ENCODE peak calls at places on chromosomes 3 and 15, in six cellular contexts. One of them, this sample, is unnamed.

GRCh38 chr15:76345880-76346665 is 9.5 kb downstream of the ISL2 start:
- DNase-seq in astrocyte of the spinal cord: no peak
- DNase-seq in WTC11: peak; percentile 68
- DNase-seq in esophagus squamous epithelium: no peak
- DNase-seq in endothelial cell: no peak
- DNase-seq in OCI-LY7: no peak
- DNase-seq in this sample: peak; percentile 8

GRCh38 chr3:159664011-159664410 is 324.6 kb upstream of the IL12A start:
- DNase-seq in endothelial cell: no peak
- DNase-seq in astrocyte of the spinal cord: no peak
- DNase-seq in esophagus squamous epithelium: no peak
- DNase-seq in WTC11: no peak
- DNase-seq in OCI-LY7: no peak
- DNase-seq in this sample: no peak

GRCh38 chr3:66816110-66816761 is 181.9 kb upstream of the KBTBD8 start:
- DNase-seq in endothelial cell: no peak
- DNase-seq in esophagus squamous epithelium: no peak
- DNase-seq in astrocyte of the spinal cord: peak; percentile 77
- DNase-seq in OCI-LY7: peak; percentile 81
- DNase-seq in WTC11: no peak
- DNase-seq in this sample: no peak

GRCh38 chr15:88476635-88477038 is 9.1 kb downstream of the MRPS11 start:
- DNase-seq in endothelial cell: peak; percentile 32
- DNase-seq in astrocyte of the spinal cord: peak; percentile 33
- DNase-seq in OCI-LY7: peak; percentile 63
- DNase-seq in WTC11: peak; percentile 38
- DNase-seq in esophagus squamous epithelium: no peak
- DNase-seq in this sample: peak; percentile 18

GRCh38 chr3:45795882-45796765 is at the start of gene SLC6A20:
- DNase-seq in OCI-LY7: no peak
- DNase-seq in astrocyte of the spinal cord: no peak
- DNase-seq in WTC11: peak; percentile 47
- DNase-seq in esophagus squamous epithelium: no peak
- DNase-seq in endothelial cell: no peak
- DNase-seq in this sample: peak; percentile 14

GRCh38 chr3:4398120-4398740 is 68.8 kb downstream of the SUMF1 start:
- DNase-seq in OCI-LY7: no peak
- DNase-seq in endothelial cell: no peak
- DNase-seq in WTC11: no peak
- DNase-seq in esophagus squamous epithelium: no peak
- DNase-seq in astrocyte of the spinal cord: peak; percentile 31
- DNase-seq in this sample: no peak

GRCh38 chr15:69092159-69092558 is 68.3 kb upstream of the GLCE start:
- DNase-seq in OCI-LY7: no peak
- DNase-seq in astrocyte of the spinal cord: peak; percentile 45
- DNase-seq in esophagus squamous epithelium: no peak
- DNase-seq in WTC11: no peak
- DNase-seq in endothelial cell: no peak
- DNase-seq in this sample: no peak

GRCh38 chr15:48096813-48097212 is 24.0 kb upstream of the SLC24A5 start:
- DNase-seq in WTC11: no peak
- DNase-seq in astrocyte of the spinal cord: peak; percentile 72
- DNase-seq in OCI-LY7: no peak
- DNase-seq in esophagus squamous epithelium: no peak
- DNase-seq in endothelial cell: no peak
- DNase-seq in this sample: no peak

GRCh38 chr15:52101542-52102340 is 10.8 kb downstream of the BCL2L10 start:
- DNase-seq in endothelial cell: no peak
- DNase-seq in OCI-LY7: peak; percentile 79
- DNase-seq in WTC11: no peak
- DNase-seq in esophagus squamous epithelium: no peak
- DNase-seq in astrocyte of the spinal cord: no peak
- DNase-seq in this sample: no peak

GRCh38 chr3:149908558-149908957 is 62.1 kb downstream of the PFN2 start:
- DNase-seq in astrocyte of the spinal cord: no peak
- DNase-seq in WTC11: no peak
- DNase-seq in esophagus squamous epithelium: no peak
- DNase-seq in OCI-LY7: no peak
- DNase-seq in endothelial cell: no peak
- DNase-seq in this sample: no peak

GRCh38 chr3:120067090-120067489 is 27.2 kb downstream of the GSK3B start:
- DNase-seq in WTC11: no peak
- DNase-seq in endothelial cell: no peak
- DNase-seq in esophagus squamous epithelium: no peak
- DNase-seq in astrocyte of the spinal cord: no peak
- DNase-seq in OCI-LY7: no peak
- DNase-seq in this sample: no peak

GRCh38 chr3:186772886-186773417 is 10.4 kb upstream of the EIF4A2 start:
- DNase-seq in OCI-LY7: peak; percentile 91
- DNase-seq in endothelial cell: no peak
- DNase-seq in astrocyte of the spinal cord: no peak
- DNase-seq in esophagus squamous epithelium: peak; percentile 38
- DNase-seq in WTC11: peak; percentile 40
- DNase-seq in this sample: peak; percentile 45

GRCh38 chr3:46708401-46709146 is 7.4 kb downstream of the TMIE start:
- DNase-seq in WTC11: peak; percentile 7
- DNase-seq in endothelial cell: no peak
- DNase-seq in esophagus squamous epithelium: no peak
- DNase-seq in OCI-LY7: no peak
- DNase-seq in astrocyte of the spinal cord: no peak
- DNase-seq in this sample: no peak

GRCh38 chr15:73822998-73823397 is 50.4 kb upstream of the TBC1D21 start:
- DNase-seq in esophagus squamous epithelium: no peak
- DNase-seq in WTC11: peak; percentile 56
- DNase-seq in endothelial cell: peak; percentile 69
- DNase-seq in astrocyte of the spinal cord: peak; percentile 41
- DNase-seq in OCI-LY7: no peak
- DNase-seq in this sample: peak; percentile 16

GRCh38 chr3:128367726-128368125 is 99.0 kb downstream of the DNAJB8 start:
- DNase-seq in endothelial cell: no peak
- DNase-seq in WTC11: no peak
- DNase-seq in OCI-LY7: no peak
- DNase-seq in astrocyte of the spinal cord: peak; percentile 8
- DNase-seq in esophagus squamous epithelium: no peak
- DNase-seq in this sample: no peak

GRCh38 chr3:13079510-13079909 is 6.3 kb upstream of the IQSEC1 start:
- DNase-seq in WTC11: no peak
- DNase-seq in endothelial cell: no peak
- DNase-seq in esophagus squamous epithelium: no peak
- DNase-seq in OCI-LY7: no peak
- DNase-seq in astrocyte of the spinal cord: no peak
- DNase-seq in this sample: no peak

GRCh38 chr15:70226337-70226980 is 128.7 kb upstream of the TLE3 start:
- DNase-seq in endothelial cell: no peak
- DNase-seq in esophagus squamous epithelium: no peak
- DNase-seq in OCI-LY7: no peak
- DNase-seq in WTC11: no peak
- DNase-seq in astrocyte of the spinal cord: no peak
- DNase-seq in this sample: no peak

GRCh38 chr15:77824361-77824985 is 191.8 kb upstream of the LINGO1 start:
- DNase-seq in endothelial cell: no peak
- DNase-seq in WTC11: no peak
- DNase-seq in OCI-LY7: no peak
- DNase-seq in astrocyte of the spinal cord: no peak
- DNase-seq in esophagus squamous epithelium: no peak
- DNase-seq in this sample: no peak

GRCh38 chr3:8713901-8714759 is 19.5 kb upstream of the CAV3 start:
- DNase-seq in OCI-LY7: peak; percentile 10
- DNase-seq in astrocyte of the spinal cord: no peak
- DNase-seq in WTC11: peak; percentile 72
- DNase-seq in endothelial cell: peak; percentile 58
- DNase-seq in esophagus squamous epithelium: no peak
- DNase-seq in this sample: no peak

GRCh38 chr3:182148360-182148759 is 436.6 kb downstream of the SOX2 start:
- DNase-seq in WTC11: no peak
- DNase-seq in esophagus squamous epithelium: no peak
- DNase-seq in astrocyte of the spinal cord: no peak
- DNase-seq in endothelial cell: no peak
- DNase-seq in OCI-LY7: no peak
- DNase-seq in this sample: no peak

GRCh38 chr3:73917643-73918042 is 292.9 kb upstream of the PDZRN3 start:
- DNase-seq in endothelial cell: no peak
- DNase-seq in astrocyte of the spinal cord: no peak
- DNase-seq in WTC11: no peak
- DNase-seq in esophagus squamous epithelium: no peak
- DNase-seq in OCI-LY7: no peak
- DNase-seq in this sample: no peak

GRCh38 chr3:115040673-115041286 is 106.3 kb downstream of the ZBTB20 start:
- DNase-seq in WTC11: peak; percentile 16
- DNase-seq in OCI-LY7: peak; percentile 30
- DNase-seq in endothelial cell: peak; percentile 31
- DNase-seq in esophagus squamous epithelium: no peak
- DNase-seq in astrocyte of the spinal cord: peak; percentile 68
- DNase-seq in this sample: peak; percentile 9

GRCh38 chr15:85457392-85457968 is 77.1 kb downstream of the AKAP13 start:
- DNase-seq in endothelial cell: no peak
- DNase-seq in esophagus squamous epithelium: no peak
- DNase-seq in astrocyte of the spinal cord: no peak
- DNase-seq in OCI-LY7: peak; percentile 57
- DNase-seq in WTC11: no peak
- DNase-seq in this sample: no peak

GRCh38 chr3:23888617-23889228 is 28.1 kb downstream of the NKIRAS1 start:
- DNase-seq in WTC11: no peak
- DNase-seq in endothelial cell: no peak
- DNase-seq in astrocyte of the spinal cord: peak; percentile 61
- DNase-seq in OCI-LY7: peak; percentile 48
- DNase-seq in esophagus squamous epithelium: no peak
- DNase-seq in this sample: no peak

GRCh38 chr3:171108066-171108465 is 81.5 kb upstream of the SLC2A2 start:
- DNase-seq in WTC11: no peak
- DNase-seq in endothelial cell: no peak
- DNase-seq in astrocyte of the spinal cord: peak; percentile 39
- DNase-seq in esophagus squamous epithelium: no peak
- DNase-seq in OCI-LY7: no peak
- DNase-seq in this sample: no peak

GRCh38 chr3:125141596-125142417 is 70.7 kb downstream of the SLC12A8 start:
- DNase-seq in OCI-LY7: no peak
- DNase-seq in esophagus squamous epithelium: peak; percentile 14
- DNase-seq in WTC11: peak; percentile 78
- DNase-seq in endothelial cell: peak; percentile 63
- DNase-seq in astrocyte of the spinal cord: peak; percentile 44
- DNase-seq in this sample: peak; percentile 40

GRCh38 chr3:157261000-157261399 is 101.1 kb upstream of the CCNL1 start:
- DNase-seq in astrocyte of the spinal cord: peak; percentile 84
- DNase-seq in WTC11: no peak
- DNase-seq in endothelial cell: no peak
- DNase-seq in esophagus squamous epithelium: no peak
- DNase-seq in OCI-LY7: no peak
- DNase-seq in this sample: no peak

GRCh38 chr15:98719169-98719515 is 70.8 kb downstream of the IGF1R start:
- DNase-seq in esophagus squamous epithelium: no peak
- DNase-seq in WTC11: no peak
- DNase-seq in endothelial cell: no peak
- DNase-seq in astrocyte of the spinal cord: no peak
- DNase-seq in OCI-LY7: no peak
- DNase-seq in this sample: no peak

GRCh38 chr3:65687741-65688140 is 351.0 kb downstream of the MAGI1 start:
- DNase-seq in astrocyte of the spinal cord: no peak
- DNase-seq in OCI-LY7: no peak
- DNase-seq in WTC11: no peak
- DNase-seq in esophagus squamous epithelium: no peak
- DNase-seq in endothelial cell: no peak
- DNase-seq in this sample: no peak

GRCh38 chr3:41450416-41451231 is 251.3 kb downstream of the CTNNB1 start:
- DNase-seq in OCI-LY7: no peak
- DNase-seq in WTC11: peak; percentile 46
- DNase-seq in endothelial cell: peak; percentile 4
- DNase-seq in esophagus squamous epithelium: no peak
- DNase-seq in astrocyte of the spinal cord: no peak
- DNase-seq in this sample: no peak
- TF ChIP-seq CTCF in OCI-LY7: peak; percentile 22
- TF ChIP-seq CTCF in WTC11: no peak
- TF ChIP-seq CTCF in endothelial cell: no peak
- TF ChIP-seq CTCF in esophagus squamous epithelium: no peak
- TF ChIP-seq CTCF in astrocyte of the spinal cord: no peak
- TF ChIP-seq CTCF in this sample: peak; percentile 22

GRCh38 chr3:196524527-196524926 is 9.4 kb upstream of the SMCO1 start:
- DNase-seq in astrocyte of the spinal cord: no peak
- DNase-seq in esophagus squamous epithelium: no peak
- DNase-seq in OCI-LY7: peak; percentile 36
- DNase-seq in endothelial cell: no peak
- DNase-seq in WTC11: no peak
- DNase-seq in this sample: no peak
- TF ChIP-seq CTCF in astrocyte of the spinal cord: peak; percentile 19
- TF ChIP-seq CTCF in esophagus squamous epithelium: no peak
- TF ChIP-seq CTCF in OCI-LY7: peak; percentile 50
- TF ChIP-seq CTCF in endothelial cell: no peak
- TF ChIP-seq CTCF in WTC11: no peak
- TF ChIP-seq CTCF in this sample: no peak

DNA sequence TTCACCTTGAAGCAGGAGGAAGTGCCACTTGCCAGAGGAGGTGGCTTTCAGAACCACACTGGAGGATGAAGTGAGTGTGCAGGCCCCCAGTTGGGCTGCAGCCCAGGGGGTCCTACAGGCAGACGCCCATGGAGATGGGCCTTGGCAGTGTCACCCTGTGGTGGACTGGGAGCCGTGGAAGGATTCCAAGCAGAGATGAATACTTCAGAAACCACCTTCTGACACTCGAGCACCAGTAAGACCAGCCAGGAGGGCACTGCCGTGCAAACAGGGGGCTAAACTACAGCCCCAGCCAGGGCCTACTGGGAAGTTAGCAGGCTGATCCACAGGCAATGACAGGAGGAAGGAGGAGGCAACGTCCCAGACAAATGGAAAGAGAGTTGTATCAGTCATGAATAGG is 55.4 kb downstream of the VGLL4 start:
- DNase-seq in WTC11: no peak
- DNase-seq in OCI-LY7: no peak
- DNase-seq in esophagus squamous epithelium: no peak
- DNase-seq in astrocyte of the spinal cord: no peak
- DNase-seq in endothelial cell: no peak
- DNase-seq in this sample: no peak
- TF ChIP-seq CTCF in WTC11: no peak
- TF ChIP-seq CTCF in OCI-LY7: no peak
- TF ChIP-seq CTCF in esophagus squamous epithelium: no peak
- TF ChIP-seq CTCF in astrocyte of the spinal cord: no peak
- TF ChIP-seq CTCF in endothelial cell: no peak
- TF ChIP-seq CTCF in this sample: no peak

DNA sequence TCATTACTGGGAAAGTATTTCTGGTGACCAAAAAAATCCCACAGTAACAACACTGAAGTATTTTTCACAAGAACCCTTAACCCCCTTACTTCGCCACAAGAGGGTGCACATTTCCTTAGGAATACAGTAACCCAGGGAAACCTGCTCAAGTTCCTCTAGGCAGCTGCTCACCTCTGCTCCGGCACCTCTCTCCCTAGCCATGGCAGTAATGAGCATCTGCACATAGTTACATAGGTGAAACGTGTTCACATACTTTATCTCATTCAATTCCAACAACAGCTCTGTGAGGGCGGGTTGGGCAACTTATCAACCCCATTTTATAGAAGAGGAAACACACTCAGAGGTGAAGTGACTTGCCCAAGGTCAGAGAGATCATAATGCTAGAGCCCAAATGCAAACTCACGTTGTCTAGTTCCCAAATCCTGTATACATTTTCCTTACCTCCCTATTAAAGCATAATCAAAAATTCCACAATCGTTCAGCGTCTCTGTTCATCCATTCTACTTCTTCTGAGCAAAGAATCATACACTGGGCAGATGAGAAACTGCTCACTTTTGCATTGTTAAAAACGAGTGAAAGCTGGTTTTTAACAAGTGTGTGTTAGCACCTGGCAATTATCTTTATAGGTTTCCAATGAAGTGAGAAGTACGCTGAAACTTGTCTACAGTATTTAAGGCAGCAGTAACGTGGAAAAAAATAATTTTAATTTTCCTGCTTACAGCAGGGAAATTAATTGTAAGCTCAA is 90.7 kb downstream of the IGF2BP2 start:
- DNase-seq in astrocyte of the spinal cord: peak; percentile 88
- DNase-seq in esophagus squamous epithelium: no peak
- DNase-seq in OCI-LY7: peak; percentile 52
- DNase-seq in endothelial cell: peak; percentile 63
- DNase-seq in WTC11: peak; percentile 65
- DNase-seq in this sample: peak; percentile 30
- TF ChIP-seq CTCF in astrocyte of the spinal cord: peak; percentile 70
- TF ChIP-seq CTCF in esophagus squamous epithelium: peak; percentile 58
- TF ChIP-seq CTCF in OCI-LY7: peak; percentile 76
- TF ChIP-seq CTCF in endothelial cell: peak; percentile 56
- TF ChIP-seq CTCF in WTC11: peak; percentile 46
- TF ChIP-seq CTCF in this sample: peak; percentile 77